ENCODE peak calls at places on chromosome 1, in ten cellular contexts. L is Peyer's patch; H is MM.1S; R is A673; Q is psoas muscle; Y is H9; M is left ventricle myocardium inferior; E is naive thymus-derived CD4-positive, alpha-beta T cell; T is ovary; K is uterus. D is an unnamed sample. For H3K4me1 and H3K9me3, the result is how much of the 10 kb centered on the place peaks cover.

GRCh38 chr1:41735587-41736290 is 183.0 kb downstream of the HIVEP3 start:
- DNase-seq in L (no peak), H (no peak), R (peak), Q (no peak), Y (no peak), M (peak), E (no peak), T (no peak), K (no peak), D (peak)

GRCh38 chr1:75233302-75233929 is 99.2 kb downstream of the LHX8 start:
- DNase-seq in L (no peak), H (peak), R (peak), Q (no peak), Y (no peak), M (no peak), E (peak), T (no peak), K (no peak), D (peak)

GRCh38 chr1:16926491-16927195 is 4.9 kb downstream of the CROCC start:
- DNase-seq in L (no peak), H (no peak), R (peak), Q (no peak), Y (no peak), M (no peak), E (no peak), T (no peak), K (no peak), D (no peak)

GRCh38 chr1:196078691-196079090 is 529.5 kb downstream of the KCNT2 start:
- DNase-seq in L (no peak), H (no peak), R (no peak), Q (no peak), Y (no peak), M (no peak), E (no peak), T (no peak), K (no peak), D (no peak)

GRCh38 chr1:211359876-211360275 is 33.2 kb downstream of the TRAF5 start:
- DNase-seq in L (no peak), H (peak), R (no peak), Q (no peak), Y (no peak), M (no peak), E (no peak), T (no peak), K (no peak), D (no peak)

GRCh38 chr1:173161510-173162221 is 45.5 kb downstream of the TNFSF4 start:
- DNase-seq in L (no peak), H (no peak), R (no peak), Q (no peak), Y (no peak), M (no peak), E (no peak), T (no peak), K (no peak), D (peak)

GRCh38 chr1:54016343-54017282 is 1.4 kb downstream of the LDLRAD1 start:
- DNase-seq in L (no peak), H (no peak), R (no peak), Q (no peak), Y (no peak), M (no peak), E (no peak), T (peak), K (no peak), D (peak)

GRCh38 chr1:244319283-244320132 is 132.2 kb downstream of the ADSS2 start:
- DNase-seq in L (peak), H (no peak), R (no peak), Q (no peak), Y (peak), M (no peak), E (no peak), T (no peak), K (no peak), D (peak)

GRCh38 chr1:170661646-170662411 is 2.1 kb upstream of the PRRX1 start:
- DNase-seq in L (no peak), H (no peak), R (peak), Q (peak), Y (peak), M (no peak), E (no peak), T (peak), K (peak), D (peak)

GRCh38 chr1:112638109-112638426 is 18.4 kb downstream of the CAPZA1 start:
- DNase-seq in L (no peak), H (no peak), R (no peak), Q (no peak), Y (no peak), M (no peak), E (no peak), T (no peak), K (no peak), D (no peak)

GRCh38 chr1:231934797-231935196 is 308.2 kb downstream of the DISC1 start:
- DNase-seq in L (no peak), H (no peak), R (peak), Q (no peak), Y (no peak), M (no peak), E (no peak), T (no peak), K (no peak), D (no peak)

GRCh38 chr1:118920124-118920675 is 67.9 kb downstream of the TBX15 start:
- DNase-seq in L (no peak), H (no peak), R (no peak), Q (no peak), Y (no peak), M (no peak), E (no peak), T (no peak), K (no peak), D (peak)

GRCh38 chr1:30868833-30869435 is 39.6 kb downstream of the SDC3 start:
- DNase-seq in L (no peak), H (no peak), R (no peak), Q (no peak), Y (no peak), M (no peak), E (no peak), T (no peak), K (no peak), D (no peak)

GRCh38 chr1:23394176-23394575 is 24.5 kb upstream of the ZNF436 start:
- DNase-seq in L (no peak), H (no peak), R (no peak), Q (no peak), Y (no peak), M (no peak), E (no peak), T (no peak), K (peak), D (no peak)

GRCh38 chr1:80384037-80384830 is 1377.7 kb upstream of the ADGRL4 start:
- DNase-seq in L (no peak), H (no peak), R (no peak), Q (no peak), Y (no peak), M (no peak), E (no peak), T (no peak), K (no peak), D (no peak)

GRCh38 chr1:18639335-18640055 is 8.8 kb downstream of the PAX7 start:
- DNase-seq in L (no peak), H (no peak), R (no peak), Q (no peak), Y (no peak), M (no peak), E (no peak), T (no peak), K (no peak), D (no peak)

GRCh38 chr1:4603317-4604110 is 50.9 kb upstream of the AJAP1 start:
- DNase-seq in L (no peak), H (no peak), R (no peak), Q (no peak), Y (no peak), M (no peak), E (no peak), T (no peak), K (no peak), D (no peak)

DNA sequence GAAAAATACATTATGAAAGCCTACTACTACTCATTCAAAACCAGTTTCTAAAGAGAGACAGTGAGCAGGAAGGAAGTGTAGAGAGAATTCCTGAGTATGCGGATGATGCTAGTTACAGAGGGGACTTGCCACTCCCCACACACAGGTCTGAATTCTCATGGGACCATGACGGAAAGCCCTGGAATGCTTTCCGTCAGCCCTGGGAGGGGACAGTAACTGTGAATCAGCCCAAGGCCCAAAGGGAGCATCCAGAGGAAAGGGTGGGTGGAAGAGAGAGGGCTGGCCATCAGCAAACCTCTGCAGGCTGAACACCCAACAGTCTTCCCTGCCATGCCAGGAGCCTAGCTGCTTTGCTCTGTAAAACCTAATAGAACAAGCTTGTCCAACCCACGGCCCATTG is 36.4 kb downstream of the RCSD1 start:
- DNase-seq in L (no peak), H (no peak), R (peak), Q (no peak), Y (no peak), M (no peak), E (no peak), T (no peak), K (no peak), D (peak)
- H3K4me1 ChIP-seq in L (under half), H (under half), R (under half), Q (half or more), Y (under half), M (half or more), E (under half), T (under half), K (under half), D (under half)

GRCh38 chr1:230753191-230753585 is 6.0 kb downstream of the CAPN9 start:
- DNase-seq in L (no peak), H (no peak), R (no peak), Q (no peak), Y (no peak), M (no peak), E (no peak), T (no peak), K (no peak), D (no peak)
- H3K27ac ChIP-seq in L (peak), H (no peak), R (no peak), Q (no peak), Y (no peak), M (peak), E (no peak), T (no peak), K (peak), D (no peak)

GRCh38 chr1:3306583-3307285 is 147.7 kb upstream of the ARHGEF16 start:
- DNase-seq in L (no peak), H (no peak), R (no peak), Q (no peak), Y (no peak), M (no peak), E (no peak), T (no peak), K (no peak), D (peak)

GRCh38 chr1:3305156-3305555 is 149.3 kb upstream of the ARHGEF16 start:
- DNase-seq in L (no peak), H (no peak), R (no peak), Q (no peak), Y (no peak), M (no peak), E (no peak), T (no peak), K (no peak), D (no peak)

GRCh38 chr1:3307359-3307758 is 147.1 kb upstream of the ARHGEF16 start:
- DNase-seq in L (no peak), H (no peak), R (no peak), Q (no peak), Y (no peak), M (no peak), E (no peak), T (no peak), K (no peak), D (no peak)

GRCh38 chr1:3304255-3304654 is 150.2 kb upstream of the ARHGEF16 start:
- DNase-seq in L (no peak), H (no peak), R (no peak), Q (no peak), Y (no peak), M (no peak), E (no peak), T (no peak), K (no peak), D (no peak)

GRCh38 chr1:3304692-3305091 is 149.8 kb upstream of the ARHGEF16 start:
- DNase-seq in L (no peak), H (no peak), R (no peak), Q (no peak), Y (no peak), M (no peak), E (no peak), T (no peak), K (no peak), D (no peak)
- H3K9me3 ChIP-seq in L (under half), H (under half), R (under half), Q (under half), Y (under half), M (under half), E (under half), T (under half), K (under half), D (under half)

GRCh38 chr1:235328271-235329138 is at the start of gene GGPS1:
- DNase-seq in L (peak), H (peak), R (peak), Q (peak), Y (peak), M (peak), E (peak), T (peak), K (peak), D (peak)

GRCh38 chr1:235329139-235329808 is 904 bp downstream of the GGPS1 start:
- DNase-seq in L (peak), H (peak), R (no peak), Q (no peak), Y (no peak), M (no peak), E (no peak), T (peak), K (peak), D (no peak)

GRCh38 chr1:235326719-235327558 is 1.0 kb downstream of the ARID4B start:
- DNase-seq in L (peak), H (peak), R (peak), Q (peak), Y (peak), M (peak), E (peak), T (peak), K (peak), D (peak)

GRCh38 chr1:235325854-235326253 is 2.1 kb downstream of the ARID4B start:
- DNase-seq in L (no peak), H (no peak), R (no peak), Q (no peak), Y (no peak), M (no peak), E (no peak), T (no peak), K (no peak), D (no peak)

GRCh38 chr1:235327559-235328270 is at the start of gene ARID4B:
- DNase-seq in L (peak), H (no peak), R (no peak), Q (peak), Y (no peak), M (peak), E (no peak), T (peak), K (no peak), D (peak)
- H3K4me1 ChIP-seq in L (under half), H (under half), R (under half), Q (half or more), Y (under half), M (half or more), E (under half), T (under half), K (under half), D (under half)

D was measured in SJSA1.